ENCODE peak calls at places on chromosomes 2 and 18, in six cellular contexts. X is uterus, S is Peyer's patch, D is tibial artery, M is ovary, N is psoas muscle. Q is an unnamed sample. For H3K4me1, the result is how much of the 10 kb centered on the place peaks cover.

GRCh38 chr2:171225302-171225980 is 64.7 kb upstream of the TLK1 start:
- DNase-seq in S (no peak), M (no peak), N (no peak), X (no peak), D (no peak), Q (no peak)

GRCh38 chr2:63975437-63976124 is 43.6 kb downstream of the VPS54 start:
- DNase-seq in X (no peak), M (no peak), D (no peak), N (no peak), S (no peak), Q (no peak)

GRCh38 chr2:178296394-178297090 is 102.2 kb downstream of the OSBPL6 start:
- DNase-seq in D (no peak), N (peak), S (no peak), M (no peak), X (no peak), Q (no peak)

GRCh38 chr2:140695163-140695562 is 1435.7 kb downstream of the LRP1B start:
- DNase-seq in S (no peak), X (no peak), M (no peak), N (no peak), D (no peak), Q (no peak)

GRCh38 chr2:63983986-63984605 is 35.1 kb downstream of the VPS54 start:
- DNase-seq in X (no peak), N (no peak), D (no peak), M (no peak), S (no peak), Q (no peak)

GRCh38 chr2:196077821-196078220 is 9.2 kb upstream of the DNAH7 start:
- DNase-seq in S (no peak), N (no peak), M (no peak), X (no peak), D (no peak), Q (no peak)

GRCh38 chr2:3500326-3500899 is 18.9 kb downstream of the ADI1 start:
- DNase-seq in N (no peak), X (no peak), D (no peak), S (no peak), M (no peak), Q (no peak)

GRCh38 chr2:12714391-12715221 is 2.1 kb upstream of the TRIB2 start:
- DNase-seq in S (no peak), N (no peak), M (no peak), D (no peak), X (no peak), Q (no peak)

GRCh38 chr2:164841719-164842623 is at the start of gene COBLL1:
- DNase-seq in D (peak), N (peak), X (peak), S (peak), M (peak), Q (peak)

GRCh38 chr18:10265560-10266235 is 188.7 kb upstream of the APCDD1 start:
- DNase-seq in N (no peak), M (no peak), S (no peak), D (no peak), X (no peak), Q (no peak)

GRCh38 chr2:12417811-12418210 is 298.9 kb upstream of the TRIB2 start:
- DNase-seq in N (no peak), S (no peak), X (no peak), D (no peak), M (no peak), Q (no peak)

GRCh38 chr18:9454061-9454703 is 21.1 kb upstream of the RALBP1 start:
- DNase-seq in S (no peak), N (no peak), D (no peak), M (no peak), X (no peak), Q (no peak)

DNA sequence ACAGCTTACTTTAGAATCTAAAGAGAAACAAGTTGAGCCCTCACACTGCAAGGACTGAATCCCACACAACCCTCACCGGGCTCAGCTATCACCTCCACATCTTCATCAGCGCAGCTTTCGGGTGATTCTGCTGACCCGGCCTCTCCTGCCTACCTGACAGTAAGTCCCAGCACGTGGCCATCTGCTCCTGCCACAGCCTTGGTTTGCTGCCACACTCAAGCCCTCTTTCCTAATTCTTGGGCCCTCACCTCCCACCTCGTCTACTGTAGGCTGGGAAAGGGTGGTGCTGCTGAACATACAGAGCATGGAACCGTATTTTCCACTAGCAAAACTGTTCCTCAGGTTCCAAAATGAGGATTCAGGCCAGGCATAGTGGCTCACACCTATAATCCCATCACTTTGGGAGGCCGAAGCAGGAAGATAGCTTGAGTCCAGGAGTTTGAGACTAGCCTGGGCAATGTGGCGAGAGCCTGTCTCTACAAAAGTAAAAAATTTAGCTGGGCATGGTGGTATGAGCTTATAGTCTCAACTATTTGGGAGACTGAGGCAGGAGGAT is 55.3 kb upstream of the HAAO start:
- DNase-seq in M (peak), S (no peak), D (peak), N (no peak), X (peak), Q (no peak)
- H3K4me1 ChIP-seq in M (under half), S (under half), D (half or more), N (under half), X (under half), Q (under half)

DNA sequence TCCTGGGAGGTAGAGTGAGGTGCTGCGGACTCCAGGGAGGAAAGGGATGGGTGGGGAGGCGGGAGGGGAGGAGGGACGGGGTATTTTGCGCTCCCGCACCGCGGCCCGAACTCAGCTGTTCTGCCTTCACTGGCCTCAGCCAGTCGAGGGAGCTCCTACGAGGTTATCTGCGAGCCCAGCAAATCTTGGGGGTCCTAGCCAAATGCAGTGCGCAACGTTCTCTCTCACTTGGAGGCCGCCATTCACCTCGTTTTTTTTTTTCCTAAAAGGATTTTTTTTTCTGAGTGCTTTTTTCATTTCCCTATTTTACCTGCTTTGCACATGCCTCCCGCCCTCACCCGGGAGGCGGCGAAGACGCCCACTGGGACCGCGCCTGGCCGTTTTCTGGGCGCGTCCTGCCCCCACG is 864 bp upstream of the BCL2L11 start:
- DNase-seq in D (no peak), M (no peak), X (no peak), N (peak), S (peak), Q (no peak)
- H3K27ac ChIP-seq in D (peak), M (no peak), X (peak), N (peak), S (peak), Q (no peak)

GRCh38 chr2:204282525-204282924 is 262.8 kb upstream of the PARD3B start:
- DNase-seq in S (no peak), X (no peak), N (no peak), M (no peak), D (no peak), Q (no peak)
- H3K4me1 ChIP-seq in S (under half), X (under half), N (under half), M (under half), D (under half), Q (under half)

DNA sequence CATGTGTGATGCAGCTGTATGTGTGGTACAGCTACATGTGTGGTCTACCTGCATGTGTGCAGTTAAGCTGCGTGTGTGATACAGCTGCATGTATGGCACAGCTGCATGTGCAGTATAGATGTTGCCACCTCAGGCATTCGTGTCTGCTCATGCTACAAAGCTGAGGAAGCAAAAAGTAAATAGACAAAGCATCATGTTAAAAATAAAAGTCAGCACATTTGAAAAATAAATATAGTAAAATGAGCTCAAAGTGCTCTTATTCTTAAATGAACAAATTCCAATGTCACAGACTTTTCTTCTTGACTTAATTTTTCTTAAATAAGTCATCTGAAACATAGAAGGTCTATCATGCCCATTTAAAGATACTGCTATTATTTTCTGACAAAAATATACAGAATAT is 519.3 kb upstream of the SOX11 start:
- DNase-seq in S (no peak), X (no peak), M (no peak), N (no peak), D (no peak), Q (no peak)
- H3K27ac ChIP-seq in S (no peak), X (no peak), M (no peak), N (no peak), D (no peak), Q (no peak)

GRCh38 chr2:230738924-230739323 is 26.3 kb downstream of the CAB39 start:
- DNase-seq in D (no peak), M (no peak), S (no peak), X (no peak), N (no peak), Q (no peak)
- H3K4me1 ChIP-seq in D (under half), M (under half), S (under half), X (under half), N (half or more), Q (under half)

GRCh38 chr2:80547344-80547743 is 242.8 kb upstream of the LRRTM1 start:
- DNase-seq in X (no peak), N (no peak), D (no peak), S (no peak), M (no peak), Q (no peak)
- H3K27ac ChIP-seq in X (no peak), N (no peak), D (no peak), S (no peak), M (no peak), Q (no peak)

DNA sequence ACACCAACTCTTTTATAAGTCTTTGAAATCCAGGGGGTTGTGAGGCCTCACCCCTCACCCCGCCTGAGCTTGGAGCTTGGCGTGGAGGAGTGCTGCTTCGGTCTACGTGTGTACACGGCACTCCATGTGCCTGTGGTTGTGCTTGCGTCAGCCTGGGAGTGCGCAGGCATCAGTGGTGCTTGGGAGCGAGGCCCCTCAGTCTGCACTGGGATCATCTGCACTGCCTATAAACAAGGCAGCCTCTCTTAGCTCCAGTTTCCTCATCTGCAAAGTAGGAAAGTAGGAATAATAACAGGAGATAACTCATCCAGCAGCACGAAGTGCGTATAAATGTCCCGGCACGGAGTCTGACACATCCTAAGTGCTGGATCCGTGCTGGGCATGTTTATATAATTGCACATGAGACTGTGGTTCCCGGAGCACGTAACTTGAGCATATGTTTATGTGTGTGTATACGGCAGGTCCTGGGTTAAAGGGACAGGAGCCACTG is 1.2 kb downstream of the GYPC start:
- DNase-seq in N (peak), S (peak), X (peak), D (peak), M (peak), Q (peak)
- H3K4me1 ChIP-seq in N (under half), S (under half), X (under half), D (half or more), M (under half), Q (under half)

GRCh38 chr2:224956706-224957105 is 85.6 kb downstream of the DOCK10 start:
- DNase-seq in S (no peak), D (no peak), M (no peak), N (no peak), X (no peak), Q (no peak)

GRCh38 chr2:224958466-224958857 is 83.8 kb downstream of the DOCK10 start:
- DNase-seq in M (no peak), D (no peak), N (no peak), S (no peak), X (no peak), Q (no peak)

GRCh38 chr2:224957540-224958465 is 84.5 kb downstream of the DOCK10 start:
- DNase-seq in X (no peak), S (peak), D (no peak), M (no peak), N (no peak), Q (no peak)

GRCh38 chr2:224954980-224955379 is 87.3 kb downstream of the DOCK10 start:
- DNase-seq in M (no peak), S (no peak), X (no peak), D (no peak), N (no peak), Q (no peak)

DNA sequence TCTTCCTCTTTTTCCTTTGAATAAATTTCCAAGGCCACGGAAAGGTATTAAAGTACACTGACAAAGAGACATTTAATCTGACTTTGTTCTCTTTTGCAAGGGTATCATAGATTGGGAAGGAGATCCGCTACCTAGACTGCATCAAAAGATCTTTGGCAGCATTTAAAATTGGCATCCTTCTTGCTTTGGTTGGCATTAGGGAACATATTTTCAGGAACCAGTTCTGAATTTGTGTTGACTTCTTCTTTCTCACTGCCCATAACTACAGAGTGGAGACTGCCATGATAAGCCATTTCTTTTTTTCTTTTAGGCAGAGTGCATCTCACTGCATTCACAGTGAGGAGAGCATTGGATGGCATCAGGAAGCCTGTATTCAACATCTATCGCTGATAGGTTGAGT is 83.4 kb downstream of the DOCK10 start:
- DNase-seq in S (no peak), D (no peak), X (no peak), M (no peak), N (no peak), Q (no peak)
- H3K27ac ChIP-seq in S (no peak), D (peak), X (no peak), M (no peak), N (no peak), Q (no peak)

GRCh38 chr2:103293266-103293583 is 531.4 kb downstream of the TMEM182 start:
- DNase-seq in X (no peak), M (no peak), N (no peak), D (no peak), S (no peak), Q (no peak)

GRCh38 chr2:103285354-103285753 is 523.5 kb downstream of the TMEM182 start:
- DNase-seq in D (no peak), X (no peak), S (no peak), M (no peak), N (no peak), Q (no peak)

GRCh38 chr2:103284750-103285149 is 522.9 kb downstream of the TMEM182 start:
- DNase-seq in D (no peak), X (no peak), S (no peak), M (no peak), N (no peak), Q (no peak)

GRCh38 chr2:103292570-103293265 is 530.9 kb downstream of the TMEM182 start:
- DNase-seq in D (no peak), M (no peak), X (no peak), S (no peak), N (no peak), Q (no peak)

GRCh38 chr2:103289101-103289725 is 527.4 kb downstream of the TMEM182 start:
- DNase-seq in N (no peak), X (no peak), M (no peak), S (no peak), D (no peak), Q (no peak)
- H3K4me1 ChIP-seq in N (under half), X (under half), M (under half), S (under half), D (under half), Q (under half)

DNA sequence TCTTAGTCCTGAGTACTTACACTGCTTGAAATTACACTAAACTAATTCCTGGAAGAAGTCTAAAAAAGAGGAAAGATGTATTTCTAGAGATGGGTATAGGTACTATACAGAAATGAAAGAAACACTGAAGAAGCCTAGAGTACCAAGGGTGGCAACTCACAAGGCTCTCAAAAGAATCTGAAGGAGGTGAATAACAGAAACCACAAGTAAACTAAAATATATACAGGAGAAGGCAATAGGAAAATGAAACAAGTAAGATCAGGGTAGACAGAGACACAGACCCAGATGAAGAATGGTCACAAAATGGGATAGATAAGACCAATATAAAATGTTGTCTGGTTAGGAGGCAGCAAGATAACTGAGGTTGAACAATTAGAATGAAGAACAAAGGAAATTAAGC is 59.9 kb downstream of the USP37 start:
- DNase-seq in D (no peak), S (no peak), X (no peak), M (no peak), N (no peak), Q (no peak)
- H3K27ac ChIP-seq in D (no peak), S (no peak), X (no peak), M (no peak), N (no peak), Q (no peak)

Q was measured in right cardiac atrium.